ENCODE peak calls at places on chromosomes 7 and 10, in four cellular contexts. L is pancreas, T is heart right ventricle, M is dorsolateral prefrontal cortex. G is an unnamed sample.

GRCh38 chr10:91758303-91759146 is 39.7 kb upstream of the TNKS2 start:
- DNase-seq in L (no peak), T (no peak), M (no peak), G (no peak)

GRCh38 chr7:82050134-82050533 is 280.3 kb upstream of the HGF start:
- DNase-seq in M (no peak), T (no peak), L (no peak), G (peak; percentile 60)

GRCh38 chr7:24313777-24314176 is 29.8 kb downstream of the NPY start:
- DNase-seq in M (no peak), T (no peak), L (no peak), G (no peak)

GRCh38 chr10:73887038-73888015 is 13.0 kb upstream of the CAMK2G start:
- DNase-seq in M (peak; percentile 76), T (peak; percentile 84), L (peak; percentile 77), G (peak; percentile 85)

GRCh38 chr10:102644646-102645387 is 538 bp downstream of the TRIM8 start:
- DNase-seq in M (peak; percentile 80), L (peak; percentile 92), T (peak; percentile 86), G (peak; percentile 91)

GRCh38 chr10:79944428-79945395 is 4.2 kb downstream of the SFTPD start:
- DNase-seq in M (no peak), L (no peak), T (no peak), G (no peak)

GRCh38 chr10:33661580-33662269 is 327.3 kb upstream of the NRP1 start:
- DNase-seq in L (peak; percentile 9), M (peak; percentile 60), T (peak; percentile 67), G (peak; percentile 39)

GRCh38 chr7:30521532-30521931 is 16.9 kb upstream of the GGCT start:
- DNase-seq in T (peak; percentile 22), M (no peak), L (no peak), G (peak; percentile 65)

GRCh38 chr7:3892167-3892566 is 591.1 kb downstream of the SDK1 start:
- DNase-seq in M (no peak), T (no peak), L (no peak), G (no peak)

GRCh38 chr10:69466158-69466490 is 14.9 kb downstream of the TSPAN15 start:
- DNase-seq in M (no peak), T (no peak), L (no peak), G (no peak)

GRCh38 chr7:138663741-138664710 is 37.1 kb downstream of the SVOPL start:
- DNase-seq in M (no peak), T (no peak), L (no peak), G (no peak)

GRCh38 chr7:74289660-74290589 is 718 bp downstream of the CLIP2 start:
- DNase-seq in M (peak; percentile 68), L (peak; percentile 49), T (peak; percentile 36), G (peak; percentile 96)

GRCh38 chr10:69573056-69573806 is at the start of gene NEUROG3:
- DNase-seq in T (no peak), L (no peak), M (no peak), G (no peak)

GRCh38 chr7:55526329-55526728 is 46.0 kb downstream of the VOPP1 start:
- DNase-seq in M (no peak), T (no peak), L (no peak), G (no peak)

GRCh38 chr10:102419561-102420442 is 834 bp upstream of the FBXL15 start:
- DNase-seq in M (peak; percentile 83), T (peak; percentile 38), L (peak; percentile 72), G (peak; percentile 94)

GRCh38 chr7:51146816-51147586 is 169.6 kb downstream of the COBL start:
- DNase-seq in M (no peak), T (no peak), L (no peak), G (no peak)

GRCh38 chr10:70651661-70652060 is 20.6 kb upstream of the ADAMTS14 start:
- DNase-seq in M (no peak), T (no peak), L (no peak), G (no peak)

GRCh38 chr10:60023475-60023874 is 117.1 kb upstream of the CCDC6 start:
- DNase-seq in L (no peak), M (no peak), T (no peak), G (no peak)

GRCh38 chr7:90383879-90384278 is 19.4 kb upstream of the CLDN12 start:
- DNase-seq in T (no peak), L (no peak), M (no peak), G (peak; percentile 63)

GRCh38 chr10:96310359-96310669 is 6.1 kb downstream of the DNTT start:
- DNase-seq in M (no peak), L (no peak), T (no peak), G (no peak)

GRCh38 chr7:37724732-37725131 is 41.2 kb downstream of the GPR141 start:
- DNase-seq in T (no peak), M (no peak), L (no peak), G (no peak)

GRCh38 chr10:69217119-69217754 is 2.9 kb upstream of the HKDC1 start:
- DNase-seq in T (no peak), M (no peak), L (no peak), G (peak; percentile 83)

GRCh38 chr10:546971-547590 is 142.4 kb downstream of the DIP2C start:
- DNase-seq in T (no peak), M (peak; percentile 33), L (no peak), G (peak; percentile 47)

GRCh38 chr7:139725843-139726484 is 51.8 kb downstream of the HIPK2 start:
- DNase-seq in T (no peak), M (no peak), L (no peak), G (no peak)

GRCh38 chr7:22586806-22587180 is 86.8 kb upstream of the STEAP1B start:
- DNase-seq in L (no peak), M (no peak), T (no peak), G (no peak)

GRCh38 chr10:88194961-88195367 is 331.5 kb downstream of the PTEN start:
- DNase-seq in M (no peak), L (no peak), T (no peak), G (no peak)

GRCh38 chr10:95729323-95730055 is 26.5 kb upstream of the ENTPD1 start:
- DNase-seq in T (no peak), M (no peak), L (no peak), G (no peak)

GRCh38 chr10:132664883-132665282 is 121.1 kb downstream of the NKX6-2 start:
- DNase-seq in L (no peak), M (no peak), T (no peak), G (no peak)

GRCh38 chr10:127737563-127738511 is 852 bp downstream of the FOXI2 start:
- DNase-seq in T (no peak), L (no peak), M (no peak), G (peak; percentile 43)

GRCh38 chr10:51691135-51691534 is 8.3 kb downstream of the CSTF2T start:
- DNase-seq in M (no peak), T (no peak), L (peak; percentile 57), G (no peak)

GRCh38 chr10:80536361-80536835 is 1.3 kb upstream of the SH2D4B start:
- DNase-seq in M (no peak), L (peak; percentile 20), T (no peak), G (no peak)

GRCh38 chr10:96910488-96911395 is 78.6 kb downstream of the LCOR start:
- DNase-seq in T (peak; percentile 18), M (no peak), L (no peak), G (peak; percentile 71)

GRCh38 chr10:1454428-1454827 is 282.9 kb downstream of the ADARB2 start:
- DNase-seq in M (no peak), L (no peak), T (no peak), G (no peak)

GRCh38 chr10:131183546-131184045 is 127.9 kb downstream of the TCERG1L start:
- DNase-seq in L (peak; percentile 5), T (no peak), M (peak; percentile 11), G (no peak)

GRCh38 chr7:79304711-79305110 is 148.8 kb downstream of the MAGI2 start:
- DNase-seq in M (no peak), T (no peak), L (no peak), G (no peak)
- H3K4me3 ChIP-seq in M (no peak overlapping the region), T (no peak overlapping the region), L (no peak overlapping the region), G (no peak overlapping the region)

DNA sequence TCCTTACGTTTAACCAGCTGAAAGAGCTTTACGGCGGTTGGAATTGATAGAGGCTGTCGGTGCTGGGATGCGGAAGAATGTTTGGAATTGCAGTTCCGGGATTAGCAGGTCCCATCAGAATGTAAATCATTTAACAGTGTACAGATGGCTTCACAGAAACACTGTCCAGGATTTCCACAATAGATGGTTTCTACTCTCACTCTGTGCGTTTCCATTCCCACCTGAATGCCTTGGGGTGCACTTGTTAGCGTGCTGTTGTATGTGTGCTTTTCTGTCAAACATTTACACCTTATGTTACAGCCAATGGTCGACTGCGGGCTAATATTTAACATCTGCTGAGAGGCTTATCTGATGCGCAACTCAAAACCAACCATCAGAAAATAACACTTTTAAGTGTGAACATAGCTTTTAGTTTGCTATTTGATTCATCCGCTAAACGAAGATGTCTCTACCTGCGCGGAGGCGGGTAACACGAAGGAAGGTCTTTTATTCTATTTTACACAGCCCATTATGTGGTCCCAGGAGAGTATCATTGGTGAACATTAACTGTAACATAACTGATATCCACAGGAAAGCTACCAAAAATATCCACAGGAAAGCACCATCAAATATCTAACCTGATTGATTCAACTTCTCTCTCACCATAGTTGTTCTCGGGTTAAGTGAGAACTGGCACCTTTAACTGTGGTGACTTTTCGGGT is 179.0 kb downstream of the PRPF18 start:
- DNase-seq in T (no peak), M (no peak), L (peak; percentile 58), G (no peak)
- H3K4me3 ChIP-seq in T (no peak overlapping the region), M (no peak overlapping the region), L (no peak overlapping the region), G (no peak overlapping the region)

GRCh38 chr7:123655614-123656013 is at the start of gene LMOD2:
- DNase-seq in L (no peak), M (no peak), T (peak; percentile 82), G (no peak)
- H3K4me3 ChIP-seq in L (no peak within 1 kb of the TSS), M (no peak within 1 kb of the TSS), T (peak within 1 kb of the TSS; percentile 46), G (no peak within 1 kb of the TSS)

GRCh38 chr7:157239571-157240270 is 97.1 kb upstream of the DNAJB6 start:
- DNase-seq in L (no peak), T (no peak), M (no peak), G (no peak)

GRCh38 chr7:157238087-157238486 is 98.7 kb upstream of the DNAJB6 start:
- DNase-seq in M (no peak), T (no peak), L (peak; percentile 23), G (no peak)

GRCh38 chr7:157241631-157242030 is 95.2 kb upstream of the DNAJB6 start:
- DNase-seq in M (no peak), L (no peak), T (no peak), G (no peak)
- H3K4me3 ChIP-seq in M (no peak overlapping the region), L (no peak overlapping the region), T (no peak overlapping the region), G (no peak overlapping the region)

DNA sequence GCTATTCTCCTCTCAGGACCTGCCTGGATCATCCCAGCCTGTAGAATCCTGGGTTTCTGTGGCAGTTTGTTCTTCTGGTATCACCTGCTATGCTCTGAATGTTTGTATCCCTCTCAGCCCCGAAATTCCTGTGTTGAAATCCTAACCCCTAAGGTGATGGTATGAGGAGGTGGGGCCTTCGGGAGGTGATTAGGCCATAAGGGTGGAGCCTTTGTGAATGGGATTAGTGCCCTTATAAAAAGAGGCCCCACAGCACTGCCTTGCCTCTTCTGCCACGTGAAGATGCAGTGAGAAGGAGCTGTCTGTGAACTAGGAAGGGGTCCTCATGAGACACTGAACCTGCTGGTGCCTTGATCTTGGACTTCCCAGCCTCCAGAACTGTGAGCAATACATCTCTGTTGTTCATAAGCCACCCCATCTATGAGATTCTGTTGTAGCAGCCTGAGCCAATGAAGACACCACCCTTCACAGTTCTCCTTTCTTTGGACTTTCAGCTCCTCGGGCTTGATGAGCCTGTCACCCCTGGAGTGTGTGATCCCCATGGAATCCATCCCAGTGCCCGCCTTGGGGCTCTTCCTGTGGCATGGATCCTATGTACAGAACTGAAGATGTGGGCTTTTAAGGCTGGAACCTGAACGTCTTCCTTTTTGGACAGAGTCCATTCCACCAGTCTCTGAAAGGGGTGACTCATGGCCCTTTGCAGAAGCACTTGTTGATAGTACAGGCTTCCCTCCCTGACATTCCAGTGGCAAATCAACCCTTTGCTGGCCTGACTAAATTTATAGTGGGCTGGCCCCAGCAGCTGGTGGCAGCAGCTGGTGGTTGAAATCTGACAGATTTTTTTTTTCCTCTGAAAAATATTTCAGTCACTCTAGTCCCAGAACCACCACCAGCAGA is 138.0 kb downstream of the TACC2 start:
- DNase-seq in L (no peak), T (peak; percentile 58), M (no peak), G (peak; percentile 93)
- H3K4me3 ChIP-seq in L (no peak overlapping the region), T (no peak overlapping the region), M (no peak overlapping the region), G (no peak overlapping the region)

G was measured in osteoblast.